ENCODE peak calls at places on chromosomes 11 and 22, in six cellular contexts. N is left lung, I is thoracic aorta, M is suprapubic skin, P is foreskin fibroblast, X is HFF-Myc. B is an unnamed sample.
A peak's percentile ranks its signal among the peaks of the same experiment; 100 is the strongest.

GRCh38 chr11:60130496-60130895 is 42.0 kb downstream of the MS4A2 start:
- DNase-seq in I (no peak), P (no peak), X (no peak), N (no peak), M (no peak), B (no peak)

GRCh38 chr11:122765487-122766131 is 72.7 kb upstream of the CRTAM start:
- DNase-seq in P (no peak), I (no peak), M (no peak), X (no peak), N (no peak), B (no peak)

GRCh38 chr11:42161886-42162285 is 702.4 kb upstream of the LRRC4C start:
- DNase-seq in X (no peak), N (no peak), I (no peak), P (peak; percentile 5), M (no peak), B (no peak)

GRCh38 chr11:116638463-116638862 is 134.3 kb downstream of the BUD13 start:
- DNase-seq in X (no peak), N (no peak), I (no peak), M (no peak), P (no peak), B (no peak)

GRCh38 chr11:68974421-68975194 is 6.2 kb downstream of the MRGPRD start:
- DNase-seq in P (no peak), X (no peak), M (peak; percentile 31), N (no peak), I (no peak), B (no peak)

GRCh38 chr22:27985323-27986275 is 66.5 kb upstream of the PITPNB start:
- DNase-seq in M (no peak), I (no peak), P (no peak), X (no peak), N (no peak), B (no peak)

GRCh38 chr11:76365038-76365679 is 15.8 kb downstream of the THAP12 start:
- DNase-seq in N (no peak), M (no peak), X (no peak), I (no peak), P (no peak), B (no peak)

GRCh38 chr11:12826441-12826840 is 152.2 kb downstream of the TEAD1 start:
- DNase-seq in P (no peak), M (no peak), I (no peak), X (no peak), N (no peak), B (no peak)

GRCh38 chr11:20501971-20502370 is 97.4 kb upstream of the SLC6A5 start:
- DNase-seq in M (no peak), X (no peak), P (no peak), N (no peak), I (no peak), B (no peak)

GRCh38 chr22:47448231-47449035 is 686.0 kb downstream of the TBC1D22A start:
- DNase-seq in M (no peak), X (no peak), P (no peak), I (no peak), N (peak; percentile 55), B (no peak)

GRCh38 chr22:36386900-36387663 is 685 bp downstream of the MYH9 start:
- DNase-seq in I (no peak), X (no peak), M (peak; percentile 87), P (peak; percentile 78), N (peak; percentile 98), B (peak; percentile 87)

GRCh38 chr11:120549346-120549745 is 37.8 kb downstream of the GRIK4 start:
- DNase-seq in P (no peak), I (no peak), M (no peak), N (peak; percentile 76), X (no peak), B (no peak)

GRCh38 chr11:33280402-33280801 is 23.2 kb downstream of the HIPK3 start:
- DNase-seq in I (no peak), X (no peak), P (no peak), M (no peak), N (no peak), B (no peak)

GRCh38 chr22:48138427-48138826 is 1376.0 kb downstream of the TBC1D22A start:
- DNase-seq in N (no peak), P (no peak), X (no peak), M (no peak), I (no peak), B (no peak)

GRCh38 chr11:124069429-124070401 is 28.6 kb upstream of the OR10G7 start:
- DNase-seq in M (peak; percentile 69), P (peak; percentile 72), X (peak; percentile 31), I (no peak), N (peak; percentile 82), B (peak; percentile 54)

GRCh38 chr11:43261775-43262174 is 50.0 kb upstream of the API5 start:
- DNase-seq in X (no peak), I (no peak), N (no peak), M (no peak), P (no peak), B (no peak)

GRCh38 chr11:65471410-65471762 is 27.5 kb upstream of the MALAT1 start:
- DNase-seq in I (peak; percentile 56), P (peak; percentile 78), X (no peak), N (peak; percentile 86), M (peak; percentile 81), B (peak; percentile 78)
- TF ChIP-seq CTCF in I (peak; percentile 65), P (peak; percentile 40), X (peak; percentile 65), N (peak; percentile 67), M (peak; percentile 55), B (peak; percentile 65)

GRCh38 chr11:62753736-62754603 is at the start of gene ZBTB3:
- DNase-seq in P (peak; percentile 99), N (peak; percentile 94), X (peak; percentile 99), I (peak; percentile 96), M (peak; percentile 99), B (peak; percentile 98)
- TF ChIP-seq CTCF in P (no peak), N (no peak), X (no peak), I (no peak), M (no peak), B (no peak)

GRCh38 chr11:95968585-95968984 is 44.7 kb upstream of the MTMR2 start:
- DNase-seq in X (no peak), M (no peak), I (no peak), N (no peak), P (peak; percentile 64), B (no peak)
- TF ChIP-seq CTCF in X (peak; percentile 20), M (no peak), I (no peak), N (no peak), P (peak; percentile 33), B (no peak)

GRCh38 chr11:102664001-102664752 is 39.0 kb upstream of the MMP20 start:
- DNase-seq in M (no peak), P (no peak), I (no peak), X (no peak), N (no peak), B (no peak)
- TF ChIP-seq CTCF in M (no peak), P (peak; percentile 21), I (no peak), X (peak; percentile 28), N (no peak), B (no peak)

GRCh38 chr22:50627914-50628542 is at the start of gene ARSA:
- DNase-seq in N (peak; percentile 95), P (peak; percentile 93), M (peak; percentile 88), I (no peak), X (no peak), B (peak; percentile 85)
- TF ChIP-seq CTCF in N (peak; percentile 35), P (peak; percentile 33), M (peak; percentile 25), I (peak; percentile 18), X (peak; percentile 32), B (peak; percentile 28)

GRCh38 chr22:37930270-37930951 is 23.0 kb downstream of the C22orf23 start:
- DNase-seq in M (no peak), N (no peak), X (no peak), I (no peak), P (peak; percentile 67), B (no peak)
- TF ChIP-seq CTCF in M (peak; percentile 31), N (peak; percentile 36), X (peak; percentile 55), I (no peak), P (peak; percentile 65), B (peak; percentile 34)

GRCh38 chr11:65569973-65570918 is at the start of gene ZNRD2:
- DNase-seq in X (peak; percentile 95), N (peak; percentile 99), I (peak; percentile 92), M (peak; percentile 99), P (peak; percentile 100), B (peak; percentile 98)

GRCh38 chr11:65571420-65571819 is 918 bp upstream of the FAM89B start:
- DNase-seq in M (peak; percentile 66), N (no peak), P (no peak), X (no peak), I (no peak), B (no peak)

GRCh38 chr11:65573391-65574146 is 1.2 kb downstream of the FAM89B start:
- DNase-seq in N (no peak), P (peak; percentile 26), X (no peak), M (no peak), I (peak; percentile 32), B (no peak)

GRCh38 chr11:65572356-65573043 is at the start of gene FAM89B:
- DNase-seq in N (peak; percentile 99), M (peak; percentile 94), P (peak; percentile 94), I (peak; percentile 88), X (no peak), B (peak; percentile 85)

DNA sequence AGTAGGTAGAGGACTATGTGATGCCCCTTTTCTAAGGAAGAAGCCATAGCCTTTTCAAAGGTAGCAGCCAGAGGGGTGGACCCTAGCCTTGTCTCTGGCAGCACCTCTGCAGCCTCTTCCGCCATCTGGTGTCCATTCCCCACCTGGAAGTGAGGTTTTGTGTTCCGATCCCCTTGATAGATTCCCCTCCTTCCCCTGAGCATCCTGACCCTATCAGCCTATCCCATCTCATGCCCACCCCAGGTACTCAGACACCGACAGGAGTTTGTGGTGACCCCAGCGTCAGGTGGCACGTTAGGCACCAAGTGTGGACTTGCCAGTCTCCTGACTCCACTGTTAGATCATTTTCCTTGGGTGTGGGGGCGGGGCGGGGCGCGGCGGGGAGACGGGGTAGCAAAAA is 398 bp upstream of the FAM89B start:
- DNase-seq in M (no peak), X (no peak), I (no peak), N (no peak), P (peak; percentile 71), B (no peak)
- TF ChIP-seq CTCF in M (no peak), X (peak; percentile 27), I (no peak), N (no peak), P (no peak), B (peak; percentile 12)

GRCh38 chr11:5473921-5474320 is 14.6 kb upstream of the OR52D1 start:
- DNase-seq in X (no peak), P (no peak), N (no peak), M (no peak), I (no peak), B (no peak)

DNA sequence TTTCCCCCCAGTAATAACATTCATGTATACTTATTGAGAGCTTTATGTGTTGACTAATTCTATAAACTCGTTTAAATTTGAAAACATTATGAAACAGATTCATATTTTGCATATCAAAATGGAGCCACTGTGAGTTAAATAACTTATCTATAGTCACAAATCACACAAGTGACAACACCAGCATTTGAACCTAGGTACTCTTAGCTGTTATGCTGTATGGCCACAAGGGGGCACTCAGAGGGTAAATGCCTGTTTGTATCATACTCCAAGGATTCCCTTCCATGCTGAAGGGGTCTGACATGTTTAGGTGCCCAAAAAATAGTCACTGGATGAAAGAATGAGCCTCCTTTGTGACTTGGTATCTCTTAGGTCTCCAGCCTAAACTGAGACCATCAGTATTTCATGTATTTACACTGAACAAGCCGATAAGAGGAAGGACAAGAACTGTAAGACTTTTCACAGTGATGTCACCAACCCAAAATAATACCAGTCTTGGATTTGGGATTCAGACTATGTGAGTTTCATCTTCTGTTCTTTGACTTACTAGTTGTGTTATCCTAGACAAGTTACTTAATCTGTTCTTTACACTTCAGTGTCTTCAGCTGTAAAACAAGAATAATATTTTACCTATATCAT is 12.2 kb upstream of the OR52D1 start:
- DNase-seq in M (no peak), P (peak; percentile 62), I (no peak), X (peak; percentile 14), N (no peak), B (no peak)
- TF ChIP-seq CTCF in M (peak; percentile 56), P (peak; percentile 86), I (peak; percentile 62), X (peak; percentile 75), N (peak; percentile 81), B (peak; percentile 88)